ENCODE peak calls at places on chromosomes 3 and 15, in five cellular contexts. E is cardiac muscle cell, B is AG10803, R is left ventricle myocardium inferior, G is bronchial epithelial cell. X is an unnamed sample.

GRCh38 chr15:51706347-51706746 is 25.0 kb downstream of the SCG3 start:
- DNase-seq in R (no peak), B (peak), G (no peak), E (no peak), X (no peak)

GRCh38 chr3:44065741-44066140 is 175.9 kb upstream of the TOPAZ1 start:
- DNase-seq in G (no peak), R (no peak), E (peak), B (no peak), X (peak)

GRCh38 chr3:100526613-100527346 is 34.4 kb downstream of the TMEM45A start:
- DNase-seq in R (no peak), E (no peak), G (no peak), B (no peak), X (no peak)

GRCh38 chr3:144129536-144130214 is 158.1 kb downstream of the DIPK2A start:
- DNase-seq in E (no peak), G (peak), B (no peak), R (no peak), X (no peak)

GRCh38 chr3:129636082-129636481 is 29.6 kb upstream of the PLXND1 start:
- DNase-seq in R (no peak), G (no peak), E (no peak), B (no peak), X (no peak)

GRCh38 chr15:43941071-43941470 is 114.3 kb downstream of the WDR76 start:
- DNase-seq in E (no peak), B (no peak), R (no peak), G (no peak), X (no peak)

GRCh38 chr3:159922861-159923312 is 65.7 kb upstream of the IL12A start:
- DNase-seq in E (no peak), R (no peak), G (no peak), B (no peak), X (no peak)

GRCh38 chr3:61625429-61625828 is 64.1 kb downstream of the PTPRG start:
- DNase-seq in G (no peak), E (no peak), R (no peak), B (no peak), X (no peak)

GRCh38 chr15:40939909-40940801 is 11.0 kb downstream of the DLL4 start:
- DNase-seq in G (no peak), R (peak), E (no peak), B (no peak), X (no peak)

GRCh38 chr3:184730924-184731323 is 19.1 kb upstream of the MAGEF1 start:
- DNase-seq in E (no peak), G (no peak), R (no peak), B (no peak), X (no peak)

GRCh38 chr15:74863239-74864056 is 9.7 kb downstream of the SCAMP2 start:
- DNase-seq in R (no peak), B (peak), E (no peak), G (peak), X (no peak)

GRCh38 chr3:166304509-166305063 is 467.4 kb upstream of the BCHE start:
- DNase-seq in E (no peak), B (no peak), R (no peak), G (peak), X (peak)

GRCh38 chr15:63950911-63951481 is 95.3 kb downstream of the DAPK2 start:
- DNase-seq in B (peak), E (no peak), R (no peak), G (peak), X (no peak)

GRCh38 chr3:38312356-38312755 is 30.3 kb downstream of the SLC22A14 start:
- DNase-seq in R (no peak), B (no peak), G (no peak), E (no peak), X (no peak)

GRCh38 chr3:138348107-138348949 is at the start of gene MRAS:
- DNase-seq in R (peak), B (peak), G (peak), E (peak), X (peak)

GRCh38 chr3:170740726-170741591 is 129.0 kb downstream of the RPL22L1 start:
- DNase-seq in G (peak), E (no peak), B (peak), R (peak), X (no peak)

GRCh38 chr3:45043715-45044299 is 17.7 kb downstream of the CLEC3B start:
- DNase-seq in B (peak), R (no peak), E (no peak), G (peak), X (no peak)

GRCh38 chr3:174325834-174326705 is 533.1 kb upstream of the NAALADL2 start:
- DNase-seq in G (no peak), B (peak), E (no peak), R (no peak), X (no peak)

GRCh38 chr15:92051726-92052125 is 198.2 kb downstream of the SLCO3A1 start:
- DNase-seq in R (no peak), B (no peak), E (no peak), G (no peak), X (no peak)

GRCh38 chr3:98584563-98584962 is 8.8 kb downstream of the CPOX start:
- DNase-seq in R (no peak), E (peak), G (no peak), B (no peak), X (no peak)

GRCh38 chr3:141959921-141960554 is 83.6 kb downstream of the ATP1B3 start:
- DNase-seq in G (peak), B (peak), R (no peak), E (no peak), X (no peak)

GRCh38 chr3:188941103-188941502 is 230.7 kb upstream of the TPRG1 start:
- DNase-seq in B (no peak), G (no peak), E (no peak), R (no peak), X (no peak)

GRCh38 chr3:99884484-99884883 is 66.8 kb downstream of the CMSS1 start:
- DNase-seq in B (no peak), E (no peak), G (no peak), R (no peak), X (no peak)

GRCh38 chr3:17336291-17336690 is 406.1 kb downstream of the TBC1D5 start:
- DNase-seq in G (no peak), B (peak), E (no peak), R (no peak), X (no peak)

GRCh38 chr3:170095771-170096170 is 58.0 kb downstream of the GPR160 start:
- DNase-seq in B (no peak), E (no peak), G (peak), R (no peak), X (no peak)

GRCh38 chr15:40115670-40116093 is 7.0 kb upstream of the BMF start:
- DNase-seq in B (peak), E (no peak), G (peak), R (no peak), X (peak)

GRCh38 chr15:40871749-40872617 is 2.1 kb downstream of the RHOV start:
- DNase-seq in B (no peak), R (no peak), G (peak), E (no peak), X (peak)

GRCh38 chr3:177347611-177348010 is 150.3 kb upstream of the TBL1XR1 start:
- DNase-seq in R (no peak), B (no peak), G (no peak), E (no peak), X (no peak)

GRCh38 chr3:194069421-194070219 is 66.3 kb upstream of the HES1 start:
- DNase-seq in R (no peak), B (peak), E (no peak), G (peak), X (no peak)

GRCh38 chr3:17307482-17307881 is 422.7 kb downstream of the PLCL2 start:
- DNase-seq in G (peak), E (no peak), B (no peak), R (no peak), X (no peak)

GRCh38 chr3:107065094-107065861 is 312.0 kb upstream of the CCDC54 start:
- DNase-seq in G (no peak), E (no peak), R (no peak), B (no peak), X (no peak)

DNA sequence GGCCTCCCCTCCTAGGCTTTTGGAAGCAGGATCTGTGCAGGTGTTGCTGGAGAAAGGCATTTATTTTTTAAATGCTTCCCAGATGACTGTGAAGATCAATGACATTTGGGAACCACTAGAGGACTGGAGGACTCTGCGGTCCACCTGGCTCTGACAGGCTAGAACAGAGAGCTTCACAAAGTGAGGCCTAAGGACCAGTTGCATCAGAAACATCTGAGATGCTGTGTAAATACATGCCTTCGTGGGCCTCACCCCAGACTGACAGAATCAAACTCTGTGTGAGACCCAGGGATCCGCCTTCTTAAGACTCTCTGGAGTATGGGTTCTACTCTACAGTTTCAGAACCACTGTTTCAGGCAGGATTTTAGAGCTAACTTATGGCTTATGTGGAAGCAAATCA is 105.0 kb upstream of the ICE2 start:
- DNase-seq in G (no peak), B (no peak), R (no peak), E (no peak), X (no peak)
- H3K4me3 ChIP-seq in G (no peak), B (no peak), R (no peak), E (no peak), X (no peak)

DNA sequence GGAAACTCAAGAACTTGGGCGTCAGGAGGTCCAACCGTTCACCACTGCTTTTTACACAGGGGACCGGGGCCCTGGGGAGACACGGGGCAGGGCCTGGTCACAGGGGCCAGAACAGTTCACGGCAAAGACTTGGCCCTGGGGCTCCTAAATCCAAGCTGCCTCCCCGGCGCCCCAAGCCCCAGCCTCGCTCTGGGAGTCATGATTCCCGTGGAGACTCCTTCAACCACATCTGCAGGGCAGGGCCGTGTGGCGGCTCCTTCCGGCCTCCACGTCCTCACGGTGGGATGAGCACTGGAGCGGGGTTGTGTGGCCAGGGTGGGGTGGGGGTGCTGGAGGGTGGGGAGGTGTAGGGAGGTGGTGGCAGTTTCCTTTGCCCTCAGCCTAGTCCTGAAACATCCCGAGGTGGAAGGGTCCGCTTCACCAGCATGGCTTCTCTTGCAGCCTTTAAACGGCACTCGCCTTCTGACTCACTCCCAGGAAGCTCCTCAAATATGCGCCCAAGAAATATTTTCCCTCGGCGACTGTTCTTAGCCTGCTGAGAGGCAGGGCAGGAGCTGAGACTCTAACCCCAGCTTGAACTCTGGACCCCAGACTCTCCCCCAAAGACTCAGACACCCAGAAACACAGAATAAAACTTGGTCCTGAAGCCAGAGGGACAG is 1.8 kb downstream of the MUC4 start:
- DNase-seq in R (no peak), G (no peak), B (no peak), E (no peak), X (no peak)
- H3K4me3 ChIP-seq in R (no peak), G (no peak), B (no peak), E (no peak), X (peak)

DNA sequence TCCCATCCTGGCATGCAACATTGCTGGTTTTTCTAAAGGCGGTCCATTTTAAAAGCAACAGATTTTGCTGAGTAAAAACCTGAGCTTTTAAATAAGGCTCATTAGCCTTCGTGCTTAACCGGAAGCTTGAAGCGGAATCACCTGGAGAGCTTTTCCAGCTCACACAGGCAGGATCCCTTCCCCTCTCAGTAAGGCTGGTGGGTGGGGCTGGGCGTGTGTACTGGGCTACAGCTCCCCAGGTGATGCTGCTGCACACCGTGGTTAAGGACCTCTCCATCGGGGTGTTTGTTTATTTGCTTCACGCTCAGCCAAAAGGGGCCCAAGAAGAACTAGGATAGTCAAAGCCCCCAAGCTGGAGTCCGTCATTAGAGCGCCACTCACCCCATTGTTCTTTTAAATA is 17.2 kb upstream of the MEX3B start:
- DNase-seq in G (no peak), R (no peak), E (no peak), B (no peak), X (peak)
- H3K4me3 ChIP-seq in G (no peak), R (no peak), E (no peak), B (no peak), X (peak)

DNA sequence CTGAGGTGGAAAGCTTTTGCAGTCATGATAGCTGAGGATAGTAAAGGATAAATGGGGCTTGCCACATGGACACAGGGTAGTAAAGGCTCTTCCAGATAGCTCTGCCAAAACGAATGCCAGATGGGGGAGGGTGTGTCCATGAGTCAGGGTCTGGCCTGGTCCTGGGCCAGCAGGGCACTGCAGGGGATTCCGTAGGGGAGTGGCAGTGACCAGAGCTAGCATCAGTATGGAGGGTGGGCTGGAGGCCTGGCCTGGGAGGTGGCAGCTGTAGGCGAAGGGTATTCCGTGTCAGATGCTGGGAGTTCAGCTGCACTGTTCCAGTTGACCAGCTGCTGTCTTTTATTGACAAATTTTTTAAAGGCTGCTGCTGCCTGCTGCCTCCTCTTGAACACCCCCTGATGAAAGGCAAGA is 23.6 kb downstream of the TSEN2 start:
- DNase-seq in R (no peak), B (peak), E (no peak), G (peak), X (no peak)
- H3K4me3 ChIP-seq in R (no peak), B (peak), E (no peak), G (no peak), X (no peak)

DNA sequence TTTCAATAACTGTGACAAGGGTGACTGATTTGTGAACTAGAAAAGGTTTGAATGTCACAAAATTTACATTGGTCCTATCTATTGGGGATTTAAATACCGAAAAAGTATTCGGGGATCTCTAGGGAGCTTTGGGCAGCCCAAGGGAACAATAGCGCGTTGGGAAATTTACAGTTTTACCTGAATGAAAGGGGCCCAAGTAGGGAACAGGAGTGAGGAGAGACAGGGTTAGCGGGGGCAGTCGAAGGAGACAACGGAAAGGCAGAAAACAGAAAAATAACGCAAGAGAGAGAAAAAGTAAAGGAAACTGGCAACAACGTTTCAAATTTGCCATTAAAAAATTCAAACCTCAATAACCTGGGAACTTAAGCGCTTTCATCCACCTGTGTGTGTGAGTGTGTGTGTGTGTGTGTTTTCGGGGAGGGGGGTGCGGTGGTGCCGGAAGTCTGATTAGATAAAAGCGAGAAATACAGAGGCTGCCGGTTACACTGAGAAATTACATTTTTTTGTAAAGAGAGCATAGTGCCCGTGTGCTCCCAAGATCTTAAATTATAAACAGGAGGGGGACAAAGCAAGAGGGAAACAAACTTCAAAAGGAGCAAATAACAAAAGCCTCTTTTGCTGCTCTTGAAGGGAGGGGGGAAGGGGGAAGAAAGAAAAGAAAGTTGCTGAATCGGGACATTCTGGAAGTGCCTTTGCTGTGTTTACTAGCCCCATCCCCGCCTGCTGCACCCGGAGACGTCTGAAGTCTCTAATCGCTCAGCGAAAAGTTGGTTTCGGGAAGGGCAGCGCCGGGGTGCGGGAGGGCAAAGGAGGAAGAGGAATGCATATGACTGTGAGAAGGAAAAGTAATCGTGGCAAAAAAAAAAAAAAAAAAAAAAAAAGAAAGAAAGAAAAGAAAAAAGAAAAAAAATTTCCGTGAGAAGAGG is 722 bp upstream of the ZIC1 start:
- DNase-seq in E (no peak), G (no peak), B (no peak), R (no peak), X (peak)
- H3K4me3 ChIP-seq in E (no peak), G (no peak), B (peak), R (peak), X (peak)

GRCh38 chr3:186997061-186998054 is 67.0 kb downstream of the ST6GAL1 start:
- DNase-seq in E (no peak), G (no peak), R (no peak), B (no peak), X (no peak)
- H3K4me3 ChIP-seq in E (no peak), G (no peak), R (no peak), B (no peak), X (no peak)

DNA sequence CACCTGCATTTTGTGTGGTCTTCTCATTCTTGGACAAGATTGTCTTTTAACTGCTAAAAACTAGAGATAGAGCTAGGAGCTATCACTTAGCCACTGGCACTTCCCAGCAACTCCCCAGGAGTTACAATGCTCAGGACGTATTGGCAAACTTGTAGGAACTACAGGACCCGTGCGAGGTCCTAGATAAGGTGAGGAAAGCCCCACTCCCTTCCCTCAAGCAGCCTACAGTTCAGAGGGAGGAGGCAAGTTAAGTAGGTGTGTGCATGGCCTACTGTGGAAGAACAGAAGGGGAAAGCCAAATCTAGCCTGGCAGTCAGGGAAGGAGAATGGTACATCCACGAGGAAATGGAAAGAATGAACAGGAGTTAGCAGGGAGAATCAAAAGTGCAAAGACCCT is 504.8 kb upstream of the PROK2 start:
- DNase-seq in R (no peak), G (no peak), B (no peak), E (no peak), X (no peak)
- H3K4me3 ChIP-seq in R (peak), G (no peak), B (no peak), E (no peak), X (no peak)

DNA sequence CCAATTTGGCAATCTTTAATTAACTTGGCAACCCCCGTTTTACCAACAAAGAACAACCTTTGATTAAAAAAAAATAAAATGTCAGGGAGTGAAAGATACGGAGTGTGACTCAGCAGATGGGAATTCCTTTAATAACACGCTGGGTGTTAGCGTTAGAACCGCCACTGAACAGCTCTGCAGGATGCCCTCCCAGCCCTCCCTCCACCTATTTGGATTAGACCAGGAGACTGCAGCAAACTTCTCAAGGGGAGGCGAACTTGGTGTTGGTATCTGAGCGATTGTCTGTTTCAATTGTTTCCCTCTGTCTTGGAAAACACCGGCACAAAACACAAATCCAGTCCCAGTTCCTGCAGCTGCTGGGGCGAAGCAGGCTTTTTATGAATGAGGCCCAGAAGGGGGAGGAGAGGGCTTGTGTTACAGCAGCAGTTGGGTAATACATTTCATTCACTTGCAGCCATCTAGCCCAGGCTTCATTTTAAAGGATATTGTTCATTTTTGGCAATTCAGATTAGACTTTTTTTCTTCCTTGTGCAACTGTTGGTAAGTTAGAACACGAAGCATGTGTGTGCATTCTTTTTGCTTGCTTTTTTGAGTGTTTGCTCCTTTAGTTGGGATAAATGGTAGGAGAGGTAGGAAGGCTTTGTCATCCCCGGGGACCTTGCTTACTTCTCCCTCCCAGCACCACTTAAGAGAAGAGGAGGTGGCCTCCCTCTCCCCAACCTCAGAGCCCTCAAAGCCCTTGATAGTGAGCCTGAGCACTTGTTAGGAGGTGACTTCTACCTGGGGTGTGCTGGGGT is 152.3 kb downstream of the IGF1R start:
- DNase-seq in E (peak), B (peak), R (no peak), G (peak), X (peak)
- H3K4me3 ChIP-seq in E (no peak), B (peak), R (peak), G (no peak), X (no peak)